ENCODE peak calls at places on chromosomes 4 and X, in four cellular contexts. W is AG09319; R is HCEC 1CT; C is activated CD4-positive, alpha-beta T cell treated with anti-CD3 and anti-CD28 coated beads, Interleukin-2, amount 10 ng/mL, durations not matched to agents 7 days and 5 days. T is an unnamed sample.

GRCh38 chr4:1031346-1031745 is 19.9 kb downstream of the FGFRL1 start:
- DNase-seq in W (no peak), R (no peak), C (no peak), T (no peak)

GRCh38 chr4:142404191-142404611 is 441.9 kb downstream of the INPP4B start:
- DNase-seq in W (no peak), R (peak; percentile 62), C (peak; percentile 36), T (no peak)

GRCh38 chrX:120761810-120762209 is 113.9 kb downstream of the CT47B1 start:
- DNase-seq in W (peak; percentile 70), R (peak; percentile 27), C (no peak), T (no peak)

GRCh38 chr4:51907001-51907669 is 64.2 kb downstream of the DCUN1D4 start:
- DNase-seq in W (no peak), R (no peak), C (no peak), T (no peak)

GRCh38 chrX:15848576-15848975 is 6.0 kb downstream of the AP1S2 start:
- DNase-seq in W (peak; percentile 16), R (peak; percentile 18), C (no peak), T (no peak)

GRCh38 chrX:132023896-132024386 is 839 bp downstream of the STK26 start:
- DNase-seq in W (no peak), R (peak; percentile 12), C (peak; percentile 54), T (peak; percentile 25)

GRCh38 chrX:74349387-74349786 is 45.4 kb downstream of the ZCCHC13 start:
- DNase-seq in W (peak; percentile 3), R (peak; percentile 60), C (no peak), T (no peak)

GRCh38 chr4:182337366-182337765 is 94.2 kb downstream of the TENM3 start:
- DNase-seq in W (no peak), R (no peak), C (no peak), T (no peak)

GRCh38 chrX:8921615-8922014 is 112.3 kb downstream of the FAM9B start:
- DNase-seq in W (no peak), R (no peak), C (no peak), T (no peak)

GRCh38 chr4:156763511-156763910 is 208.1 kb downstream of the PDGFC start:
- DNase-seq in W (no peak), R (peak; percentile 46), C (no peak), T (no peak)

GRCh38 chrX:18146954-18147353 is 73.7 kb downstream of the BEND2 start:
- DNase-seq in W (no peak), R (no peak), C (peak; percentile 12), T (peak; percentile 5)

GRCh38 chrX:78527263-78527662 is 131.9 kb downstream of the RTL3 start:
- DNase-seq in W (no peak), R (no peak), C (no peak), T (no peak)

T was measured in GM20000.